ENCODE peak calls at places on chromosomes 2 and 18, in nine cellular contexts. S is lower lobe of right lung, O is heart right ventricle, L is astrocyte of the spinal cord, P is cardiac muscle cell, T is WTC11, J is GM06990, I is colonic mucosa, R is GM20000. H is an unnamed sample.

GRCh38 chr2:55425449-55425848 is 5.8 kb upstream of the CCDC88A start:
- DNase-seq in S (no peak), O (no peak), L (peak; percentile 70), P (no peak), T (no peak), J (no peak), I (no peak), R (no peak), H (no peak)

GRCh38 chr2:191401287-191401686 is 156.1 kb downstream of the MYO1B start:
- DNase-seq in S (no peak), O (no peak), L (peak; percentile 33), P (peak; percentile 5), T (no peak), J (no peak), I (no peak), R (no peak), H (no peak)

GRCh38 chr2:58427572-58428285 is 186.6 kb upstream of the FANCL start:
- DNase-seq in S (peak; percentile 43), O (no peak), L (peak; percentile 53), P (peak; percentile 78), T (peak; percentile 56), J (peak; percentile 20), I (peak; percentile 29), R (peak; percentile 22), H (peak; percentile 27)

GRCh38 chr18:46174317-46175039 is 70.3 kb downstream of the HAUS1 start:
- DNase-seq in S (peak; percentile 55), O (peak; percentile 30), L (peak; percentile 41), P (peak; percentile 80), T (peak; percentile 53), J (peak; percentile 67), I (peak; percentile 33), R (peak; percentile 68), H (peak; percentile 66)

GRCh38 chr2:106261871-106262321 is 67.8 kb upstream of the UXS1 start:
- DNase-seq in S (no peak), O (no peak), L (no peak), P (no peak), T (no peak), J (no peak), I (no peak), R (no peak), H (no peak)

GRCh38 chr18:79372461-79372860 is 23.3 kb upstream of the NFATC1 start:
- DNase-seq in S (no peak), O (no peak), L (no peak), P (no peak), T (no peak), J (no peak), I (no peak), R (no peak), H (no peak)

GRCh38 chr18:44900627-44901026 is 219.9 kb downstream of the SETBP1 start:
- DNase-seq in S (no peak), O (no peak), L (no peak), P (no peak), T (no peak), J (no peak), I (no peak), R (no peak), H (no peak)

GRCh38 chr2:28172114-28172898 is 220.4 kb upstream of the FOSL2 start:
- DNase-seq in S (no peak), O (no peak), L (peak; percentile 61), P (no peak), T (no peak), J (no peak), I (peak; percentile 67), R (no peak), H (no peak)

GRCh38 chr2:157271590-157272203 is 14.2 kb downstream of the GALNT5 start:
- DNase-seq in S (no peak), O (no peak), L (no peak), P (no peak), T (no peak), J (no peak), I (no peak), R (no peak), H (peak; percentile 18)

GRCh38 chr2:237697586-237698337 is 70.4 kb downstream of the LRRFIP1 start:
- DNase-seq in S (no peak), O (no peak), L (no peak), P (no peak), T (no peak), J (no peak), I (no peak), R (no peak), H (peak; percentile 73)

DNA sequence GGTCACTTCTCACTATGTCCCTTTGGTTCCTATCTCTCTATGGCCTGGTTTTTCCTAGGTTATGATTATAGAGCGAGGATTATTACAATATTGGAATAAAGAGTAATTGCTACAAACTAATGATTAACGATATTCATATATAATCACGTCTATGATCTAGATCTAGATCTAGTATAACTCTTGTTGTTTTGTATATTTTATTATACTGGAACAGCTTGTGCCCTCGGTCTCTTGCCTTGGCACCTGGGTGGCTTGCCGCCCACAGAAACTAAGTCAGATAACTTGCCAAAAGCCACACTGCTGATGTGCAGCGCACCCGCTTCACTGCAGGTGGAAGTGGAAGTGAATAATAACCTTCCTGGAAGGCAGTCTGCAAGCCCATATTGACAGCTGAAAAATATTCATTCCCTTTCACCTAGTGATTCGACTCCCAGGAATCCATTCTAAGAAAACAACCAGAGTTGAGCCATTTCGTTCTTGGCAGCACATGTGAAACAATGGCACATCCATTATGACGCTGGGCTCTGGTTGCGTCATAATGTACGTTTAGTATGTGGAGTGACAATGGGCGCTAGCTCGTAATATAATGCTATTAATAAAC is 725 bp upstream of the ANKRD53 start:
- DNase-seq in S (no peak), O (no peak), L (peak; percentile 85), P (no peak), T (no peak), J (no peak), I (no peak), R (no peak), H (peak; percentile 67)
- TF ChIP-seq CTCF in S (no peak), O (no peak), L (no peak), P (no peak), T (peak; percentile 3), J (no peak), I (no peak), R (no peak), H (peak; percentile 38)

DNA sequence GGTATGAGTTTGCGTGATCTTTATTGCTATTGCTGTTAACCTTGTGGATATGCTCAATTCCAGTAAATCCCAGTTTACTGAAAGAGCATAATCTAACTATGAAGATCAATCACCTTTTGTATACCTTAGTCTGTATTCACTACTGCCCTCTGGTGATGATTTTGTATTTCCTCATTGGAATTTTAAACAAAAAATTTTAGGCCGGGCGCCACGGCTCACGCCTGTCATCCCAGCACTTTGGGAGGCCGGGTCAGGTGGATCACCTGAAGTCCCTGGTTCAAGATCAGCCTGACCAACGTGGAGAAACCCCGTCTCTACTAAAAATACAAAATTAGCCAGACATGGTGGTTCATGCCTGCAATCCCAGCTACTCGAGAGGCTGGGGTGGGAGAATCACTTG is 5.1 kb downstream of the COMMD1 start:
- DNase-seq in S (no peak), O (no peak), L (no peak), P (peak; percentile 31), T (no peak), J (no peak), I (no peak), R (no peak), H (no peak)
- TF ChIP-seq CTCF in S (peak; percentile 12), O (peak; percentile 21), L (peak; percentile 16), P (peak; percentile 33), T (no peak), J (peak; percentile 4), I (peak; percentile 15), R (no peak), H (no peak)

GRCh38 chr2:74333175-74333574 is 10.0 kb downstream of the SLC4A5 start:
- DNase-seq in S (no peak), O (no peak), L (peak; percentile 39), P (peak; percentile 68), T (peak; percentile 54), J (no peak), I (peak; percentile 44), R (no peak), H (peak; percentile 43)
- TF ChIP-seq CTCF in S (peak; percentile 17), O (peak; percentile 52), L (peak; percentile 67), P (peak; percentile 64), T (no peak), J (peak; percentile 43), I (no peak), R (peak; percentile 49), H (peak; percentile 44)

GRCh38 chr2:235669983-235670962 is 176.4 kb downstream of the AGAP1 start:
- DNase-seq in S (peak; percentile 66), O (peak; percentile 64), L (peak; percentile 66), P (peak; percentile 86), T (peak; percentile 66), J (no peak), I (peak; percentile 59), R (peak; percentile 30), H (no peak)
- TF ChIP-seq CTCF in S (peak; percentile 40), O (peak; percentile 62), L (peak; percentile 57), P (peak; percentile 54), T (no peak), J (no peak), I (peak; percentile 31), R (no peak), H (no peak)

DNA sequence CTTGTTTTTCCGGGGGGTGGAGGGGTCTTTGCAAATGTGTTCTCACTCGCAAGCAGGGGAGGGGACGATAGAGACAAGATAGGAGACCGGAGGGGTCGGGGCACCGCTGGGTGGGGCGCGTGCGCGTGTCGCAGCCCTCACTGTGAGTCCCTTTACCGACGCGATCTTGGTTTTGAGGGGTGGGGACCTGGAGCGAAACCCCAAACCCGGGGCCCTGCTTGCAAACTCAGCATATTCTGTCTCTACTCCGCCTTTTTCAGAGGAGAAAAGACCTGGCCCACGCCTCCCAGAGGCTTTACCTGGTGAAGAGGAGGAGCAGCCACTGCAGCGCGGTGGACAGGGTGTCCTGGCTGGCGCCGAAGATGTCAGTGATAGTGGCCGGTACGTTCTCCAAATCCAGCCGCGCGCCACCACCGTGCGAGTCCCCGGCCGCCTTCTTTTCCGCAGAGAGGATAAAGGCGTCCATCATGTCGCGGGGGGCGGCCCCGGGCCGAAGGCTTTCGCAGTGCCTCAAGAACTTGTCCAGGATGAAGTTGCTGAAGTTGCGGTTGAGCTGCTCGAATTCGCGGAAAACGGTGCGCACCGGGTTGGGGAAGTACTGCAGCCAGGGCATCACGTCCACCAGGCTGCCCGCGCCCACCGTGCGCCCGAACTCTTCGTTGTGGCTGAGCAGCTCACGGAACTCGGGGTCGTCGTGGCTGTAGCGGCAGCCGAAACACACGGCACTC is 1.7 kb downstream of the CYP1B1 start:
- DNase-seq in S (peak; percentile 61), O (no peak), L (no peak), P (no peak), T (peak; percentile 43), J (peak; percentile 22), I (no peak), R (peak; percentile 26), H (peak; percentile 19)
- TF ChIP-seq CTCF in S (no peak), O (no peak), L (no peak), P (no peak), T (no peak), J (no peak), I (no peak), R (no peak), H (no peak)

H was measured in activated CD8-positive, alpha-beta T cell treated with anti-CD3 and anti-CD28 coated beads for 36 hours.